ENCODE peak calls at places on chromosomes 1 and 21, in five cellular contexts. O is H9, C is H1, R is mesendoderm, L is IMR-90. U is an unnamed sample.

GRCh38 chr21:19684328-19684727 is 1280.7 kb upstream of the TMPRSS15 start:
- DNase-seq in R (no peak), L (no peak), C (no peak), O (no peak), U (no peak)

GRCh38 chr1:39981957-39982356 is 27.0 kb downstream of the MFSD2A start:
- DNase-seq in C (peak; percentile 34), R (peak; percentile 74), L (peak; percentile 93), O (peak; percentile 39), U (peak; percentile 89)

GRCh38 chr1:167841530-167841929 is 72.4 kb downstream of the ADCY10 start:
- DNase-seq in L (no peak), R (no peak), C (no peak), O (no peak), U (no peak)

GRCh38 chr1:26019641-26020315 is 1.8 kb upstream of the EXTL1 start:
- DNase-seq in O (no peak), C (no peak), R (no peak), L (peak; percentile 56), U (no peak)

GRCh38 chr1:88357690-88358089 is 326.4 kb upstream of the PKN2 start:
- DNase-seq in L (no peak), O (no peak), R (no peak), C (no peak), U (no peak)

GRCh38 chr1:27760411-27760810 is 12.6 kb upstream of the STX12 start:
- DNase-seq in O (no peak), L (no peak), C (no peak), R (peak; percentile 28), U (no peak)

GRCh38 chr1:211371406-211372105 is 44.9 kb downstream of the TRAF5 start:
- DNase-seq in L (peak; percentile 65), R (no peak), O (no peak), C (no peak), U (no peak)

GRCh38 chr1:11320153-11320936 is 47.3 kb downstream of the UBIAD1 start:
- DNase-seq in L (no peak), C (peak; percentile 41), R (peak; percentile 74), O (peak; percentile 86), U (peak; percentile 31)

GRCh38 chr1:20634065-20634593 is 871 bp downstream of the PINK1 start:
- DNase-seq in L (no peak), R (no peak), C (no peak), O (no peak), U (peak; percentile 28)

GRCh38 chr1:18384059-18384458 is 96.7 kb upstream of the KLHDC7A start:
- DNase-seq in R (no peak), O (no peak), C (no peak), L (no peak), U (no peak)

GRCh38 chr21:31396399-31396798 is 52.3 kb upstream of the TIAM1 start:
- DNase-seq in C (no peak), O (no peak), R (no peak), L (no peak), U (no peak)

GRCh38 chr1:208009303-208009702 is 98.4 kb upstream of the CD34 start:
- DNase-seq in O (no peak), C (no peak), R (no peak), L (no peak), U (no peak)

GRCh38 chr1:208007319-208007937 is 96.5 kb upstream of the CD34 start:
- DNase-seq in O (no peak), L (no peak), C (no peak), R (no peak), U (no peak)

GRCh38 chr1:208006258-208006920 is 95.5 kb upstream of the CD34 start:
- DNase-seq in C (no peak), O (no peak), R (no peak), L (no peak), U (no peak)

GRCh38 chr1:208008534-208008933 is 97.6 kb upstream of the CD34 start:
- DNase-seq in O (no peak), L (no peak), C (no peak), R (no peak), U (no peak)

GRCh38 chr1:208007938-208008342 is 97.0 kb upstream of the CD34 start:
- DNase-seq in C (no peak), L (peak; percentile 61), O (no peak), R (no peak), U (no peak)
- H3K9ac ChIP-seq in C (no peak overlapping the region), L (no peak overlapping the region), O (no peak overlapping the region), R (no peak overlapping the region), U (no peak overlapping the region)

DNA sequence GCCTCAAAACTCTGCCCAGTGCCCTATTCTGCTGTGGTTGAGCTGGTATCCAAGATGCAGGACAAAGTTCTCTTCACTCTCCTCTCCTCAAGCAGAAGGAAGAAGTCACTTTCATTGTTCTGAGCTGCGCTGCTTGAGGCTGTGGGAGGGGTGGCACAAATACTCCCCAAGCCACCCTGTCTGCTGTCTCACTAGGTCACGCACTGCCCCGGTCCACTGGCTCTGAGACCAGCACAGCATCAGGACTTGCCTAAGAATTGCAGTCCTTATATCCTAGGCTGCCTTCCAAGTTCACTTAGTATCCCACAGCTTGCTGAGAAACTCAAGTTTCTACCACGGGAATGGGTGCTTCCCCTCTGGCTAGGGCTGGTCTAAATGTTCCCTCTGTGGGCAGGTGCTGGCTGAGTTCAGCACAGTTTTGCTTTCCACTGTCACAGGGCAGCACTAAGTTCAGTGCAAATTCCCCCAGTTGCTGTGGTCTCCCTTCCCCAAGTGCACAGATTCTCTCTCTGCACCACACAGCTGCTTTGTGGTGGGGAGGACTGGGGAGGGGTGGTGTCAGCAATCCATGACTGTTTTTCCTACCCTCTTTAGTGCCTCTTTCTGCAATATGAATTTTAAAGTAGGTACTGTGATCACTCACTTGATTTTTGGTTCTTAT is 32.4 kb downstream of the SLC9C2 start:
- DNase-seq in L (no peak), O (no peak), R (no peak), C (no peak), U (no peak)
- H3K4me2 ChIP-seq in L (no peak overlapping the region), O (no peak overlapping the region), R (no peak overlapping the region), C (no peak overlapping the region), U (no peak overlapping the region)

DNA sequence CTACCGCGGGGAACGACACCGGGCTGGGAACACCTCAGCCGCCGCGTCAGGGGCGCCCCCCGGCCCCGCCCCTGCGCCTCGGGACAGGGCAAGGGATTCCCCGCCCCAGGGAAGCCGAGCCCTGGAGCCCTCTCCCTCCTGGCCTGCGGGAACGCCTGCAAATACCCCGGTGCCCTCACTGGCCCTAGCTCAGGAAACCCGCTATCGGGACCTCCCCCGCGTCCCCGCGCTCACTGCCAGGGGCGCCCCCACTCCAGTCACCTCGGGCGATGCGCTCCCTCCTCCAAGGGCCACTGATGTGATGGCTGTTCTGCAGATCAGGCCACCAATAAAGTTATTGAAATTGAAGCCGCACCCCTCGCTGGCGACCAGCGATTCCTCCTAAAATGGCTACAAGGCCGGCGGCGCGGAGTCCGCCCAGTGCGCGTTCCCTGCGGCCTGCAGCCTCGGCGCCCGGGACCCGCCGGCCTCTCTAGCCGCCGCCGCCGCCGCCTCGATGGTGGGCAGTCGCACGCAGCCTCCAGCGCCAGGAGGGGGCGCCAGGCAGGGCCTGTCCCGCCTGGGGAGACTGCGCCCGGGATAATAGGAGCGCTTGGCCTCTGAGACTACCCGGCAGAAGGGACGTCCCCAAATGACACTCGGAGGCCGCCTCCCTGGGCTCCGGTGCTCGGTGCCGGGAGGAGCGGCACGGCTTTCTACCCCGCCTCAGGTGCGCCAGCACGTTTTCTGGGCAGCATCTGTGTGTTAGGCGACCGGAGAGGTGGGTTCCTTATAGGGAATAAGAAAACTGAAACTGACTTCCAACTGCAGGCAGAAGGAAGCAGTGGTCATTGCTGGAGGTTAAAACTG is at the start of gene PRKAB2:
- DNase-seq in C (peak; percentile 89), O (peak; percentile 96), R (peak; percentile 98), L (peak; percentile 97), U (peak; percentile 98)
- H2BK5ac ChIP-seq in C (peak within 1 kb of the TSS; percentile 62), O (no peak within 1 kb of the TSS), R (peak within 1 kb of the TSS; percentile 77), L (peak within 1 kb of the TSS; percentile 87), U (peak within 1 kb of the TSS; percentile 93)

DNA sequence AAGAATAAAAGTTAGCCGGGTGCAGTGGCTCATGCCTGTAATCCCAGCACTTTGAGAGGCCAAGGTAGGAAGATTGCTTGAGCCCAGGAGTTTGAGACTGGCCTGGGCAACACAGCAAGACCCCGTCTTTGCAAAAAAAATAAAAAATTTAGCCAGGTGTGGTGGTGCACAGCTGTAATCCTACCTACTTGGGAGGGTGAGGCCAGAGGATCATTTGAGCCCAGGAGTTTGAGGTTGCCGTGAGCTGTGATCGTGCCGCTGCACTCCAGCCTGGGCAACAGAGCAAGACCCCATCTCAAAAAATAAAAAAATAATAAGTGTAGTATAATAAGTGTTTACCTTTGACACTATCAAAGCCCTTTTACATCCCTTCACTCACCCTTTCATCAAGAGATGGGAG is 5.0 kb downstream of the ACTN2 start:
- DNase-seq in R (no peak), C (no peak), L (no peak), O (no peak), U (no peak)
- H3K9ac ChIP-seq in R (no peak overlapping the region), C (no peak overlapping the region), L (no peak overlapping the region), O (no peak overlapping the region), U (no peak overlapping the region)

GRCh38 chr1:22141948-22142314 is 966 bp downstream of the WNT4 start:
- DNase-seq in C (no peak), L (no peak), R (peak; percentile 45), O (no peak), U (no peak)
- H3K4me2 ChIP-seq in C (peak overlapping the region; percentile 97), L (peak overlapping the region; percentile 17), R (peak overlapping the region; percentile 30), O (peak overlapping the region; percentile 54), U (peak overlapping the region; percentile 72)

GRCh38 chr1:156464335-156464734 is 36.2 kb downstream of the MEF2D start:
- DNase-seq in L (peak; percentile 34), O (no peak), R (no peak), C (no peak), U (no peak)
- H2BK5ac ChIP-seq in L (no peak overlapping the region), O (no peak overlapping the region), R (no peak overlapping the region), C (no peak overlapping the region), U (no peak overlapping the region)

GRCh38 chr1:24281591-24281990 is 37.6 kb upstream of the GRHL3 start:
- DNase-seq in O (no peak), L (no peak), R (no peak), C (no peak), U (no peak)

GRCh38 chr1:24285231-24285630 is 33.9 kb upstream of the GRHL3 start:
- DNase-seq in O (no peak), R (no peak), L (no peak), C (no peak), U (no peak)

GRCh38 chr1:24282491-24282890 is 36.7 kb upstream of the GRHL3 start:
- DNase-seq in C (no peak), L (no peak), R (no peak), O (no peak), U (no peak)

GRCh38 chr1:24284156-24284471 is 35.0 kb upstream of the GRHL3 start:
- DNase-seq in O (no peak), C (no peak), L (no peak), R (no peak), U (no peak)

DNA sequence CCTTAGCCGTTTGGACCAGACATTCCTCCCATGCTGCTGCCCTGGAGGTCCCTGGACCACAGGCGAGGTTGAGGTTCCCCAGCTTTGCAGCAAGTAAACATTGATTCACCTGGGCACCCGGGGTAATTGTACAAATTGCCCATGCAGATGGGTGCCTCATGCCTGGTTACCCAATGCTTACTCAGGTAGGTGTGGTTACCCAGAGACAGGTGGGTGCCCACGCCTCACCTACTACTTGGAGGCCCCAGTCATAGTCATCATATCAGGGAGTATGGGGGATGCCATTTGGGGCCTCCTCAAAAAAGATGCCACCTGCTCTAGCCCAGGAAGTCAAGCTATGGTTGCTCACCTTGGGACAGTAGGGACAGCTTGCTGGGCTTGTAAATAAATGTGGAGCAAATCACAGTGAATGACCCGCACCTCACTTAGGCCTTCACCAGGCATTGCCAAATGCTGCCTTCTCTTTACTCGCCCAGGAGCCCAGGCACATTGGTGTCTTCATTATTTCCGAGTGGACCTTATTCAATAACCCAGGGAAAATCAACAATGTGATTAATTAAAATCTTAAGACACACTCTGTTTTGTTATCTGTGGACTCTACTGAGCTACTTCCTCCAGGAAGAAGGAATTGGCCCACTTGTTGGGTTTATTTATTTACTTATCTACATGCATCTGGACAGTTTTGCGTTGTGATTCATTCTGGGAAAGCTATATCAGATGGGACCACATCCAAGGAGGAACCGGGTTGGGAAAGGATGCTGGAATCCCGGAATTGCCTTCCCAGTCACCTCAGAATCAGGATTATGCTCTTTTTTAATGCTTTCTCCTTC is 35.6 kb upstream of the GRHL3 start:
- DNase-seq in C (no peak), O (no peak), L (peak; percentile 86), R (no peak), U (peak; percentile 58)
- H3K9ac ChIP-seq in C (no peak overlapping the region), O (no peak overlapping the region), L (no peak overlapping the region), R (no peak overlapping the region), U (no peak overlapping the region)

U was measured in trophoblast cell.